ENCODE peak calls at places on chromosome 18, in nine cellular contexts. O is A549, D is RKO, P is ELR, N is omental fat pad, G is GM23338, Y is NCI-H2081, A is Ammon's horn, L is H9. U is an unnamed sample.

GRCh38 chr18:62420513-62421209 is 95.6 kb downstream of the TNFRSF11A start:
- DNase-seq in D (no peak), P (peak), O (peak), G (no peak), Y (no peak), A (no peak), L (no peak), N (no peak), U (peak)

GRCh38 chr18:46555724-46556123 is 101.3 kb downstream of the LOXHD1 start:
- DNase-seq in G (peak), Y (peak), D (peak), A (peak), N (no peak), O (peak), L (peak), P (peak), U (peak)

GRCh38 chr18:63850010-63850409 is 37.5 kb upstream of the SERPINB2 start:
- DNase-seq in L (peak), A (peak), P (peak), O (peak), N (no peak), G (peak), Y (peak), D (peak), U (peak)

GRCh38 chr18:6202861-6203260 is 211.8 kb downstream of the L3MBTL4 start:
- DNase-seq in P (no peak), N (no peak), D (no peak), O (no peak), L (no peak), A (no peak), Y (no peak), G (no peak), U (no peak)

GRCh38 chr18:54671291-54671881 is 80.3 kb downstream of the DYNAP start:
- DNase-seq in G (peak), P (peak), O (peak), Y (peak), L (no peak), A (peak), N (no peak), D (peak), U (peak)

GRCh38 chr18:13216092-13216582 is 2.4 kb upstream of the LDLRAD4 start:
- DNase-seq in G (peak), N (no peak), O (peak), A (peak), L (peak), P (peak), Y (peak), D (peak), U (peak)

GRCh38 chr18:3248670-3249359 is 1.2 kb downstream of the MYL12A start:
- DNase-seq in O (peak), G (no peak), P (peak), Y (peak), N (no peak), L (no peak), A (no peak), D (peak), U (peak)

GRCh38 chr18:46071615-46071893 is 506 bp downstream of the PSTPIP2 start:
- DNase-seq in O (no peak), A (no peak), N (no peak), P (no peak), L (no peak), G (peak), Y (no peak), D (no peak), U (no peak)

GRCh38 chr18:25726278-25726677 is 364.1 kb downstream of the SS18 start:
- DNase-seq in Y (no peak), L (no peak), O (no peak), A (no peak), N (no peak), P (peak), D (peak), G (peak), U (peak)

GRCh38 chr18:69725009-69725408 is 222.7 kb downstream of the CD226 start:
- DNase-seq in Y (no peak), N (no peak), O (no peak), L (no peak), D (no peak), A (no peak), P (no peak), G (no peak), U (peak)

U was measured in RPMI7951.